ENCODE peak calls at places on chromosomes 7 and 10, in ten cellular contexts. One of them, this sample, is unnamed.

GRCh38 chr10:112953075-112953501 is 3.0 kb downstream of the TCF7L2 start:
- DNase-seq in nephron progenitor cell: peak
- DNase-seq in PC-3: no peak
- DNase-seq in A549: no peak
- DNase-seq in CD4-positive, alpha-beta T cell: no peak
- DNase-seq in IMR-90: peak
- DNase-seq in AG04450: no peak
- DNase-seq in AG09319: no peak
- DNase-seq in neural crest cell: peak
- DNase-seq in fibroblast of the aortic adventitia: peak
- DNase-seq in this sample: peak

GRCh38 chr10:99658622-99659030 is 683 bp upstream of the ENTPD7 start:
- DNase-seq in nephron progenitor cell: peak
- DNase-seq in PC-3: no peak
- DNase-seq in A549: peak
- DNase-seq in CD4-positive, alpha-beta T cell: no peak
- DNase-seq in IMR-90: peak
- DNase-seq in AG04450: no peak
- DNase-seq in AG09319: no peak
- DNase-seq in neural crest cell: peak
- DNase-seq in fibroblast of the aortic adventitia: peak
- DNase-seq in this sample: peak

GRCh38 chr7:85529831-85530230 is 343.0 kb upstream of the SEMA3D start:
- DNase-seq in nephron progenitor cell: no peak
- DNase-seq in PC-3: no peak
- DNase-seq in A549: no peak
- DNase-seq in CD4-positive, alpha-beta T cell: no peak
- DNase-seq in IMR-90: peak
- DNase-seq in AG04450: no peak
- DNase-seq in AG09319: no peak
- DNase-seq in neural crest cell: no peak
- DNase-seq in fibroblast of the aortic adventitia: peak
- DNase-seq in this sample: no peak

GRCh38 chr10:8055420-8056349 is 1.2 kb downstream of the GATA3 start:
- DNase-seq in nephron progenitor cell: peak
- DNase-seq in PC-3: no peak
- DNase-seq in A549: no peak
- DNase-seq in CD4-positive, alpha-beta T cell: no peak
- DNase-seq in IMR-90: no peak
- DNase-seq in AG04450: no peak
- DNase-seq in AG09319: no peak
- DNase-seq in neural crest cell: no peak
- DNase-seq in fibroblast of the aortic adventitia: no peak
- DNase-seq in this sample: no peak

GRCh38 chr10:131739201-131739600 is 161.6 kb upstream of the PPP2R2D start:
- DNase-seq in nephron progenitor cell: no peak
- DNase-seq in PC-3: no peak
- DNase-seq in A549: no peak
- DNase-seq in CD4-positive, alpha-beta T cell: no peak
- DNase-seq in IMR-90: no peak
- DNase-seq in AG04450: no peak
- DNase-seq in AG09319: no peak
- DNase-seq in neural crest cell: no peak
- DNase-seq in fibroblast of the aortic adventitia: no peak
- DNase-seq in this sample: no peak

GRCh38 chr7:118573065-118573464 is 348.6 kb downstream of the ANKRD7 start:
- DNase-seq in nephron progenitor cell: peak
- DNase-seq in PC-3: no peak
- DNase-seq in A549: no peak
- DNase-seq in CD4-positive, alpha-beta T cell: no peak
- DNase-seq in IMR-90: no peak
- DNase-seq in AG04450: no peak
- DNase-seq in AG09319: no peak
- DNase-seq in neural crest cell: no peak
- DNase-seq in fibroblast of the aortic adventitia: no peak
- DNase-seq in this sample: no peak

GRCh38 chr10:47025253-47025539 is 114.0 kb downstream of the PTPN20 start:
- DNase-seq in nephron progenitor cell: no peak
- DNase-seq in PC-3: no peak
- DNase-seq in A549: no peak
- DNase-seq in CD4-positive, alpha-beta T cell: no peak
- DNase-seq in IMR-90: no peak
- DNase-seq in AG04450: no peak
- DNase-seq in AG09319: no peak
- DNase-seq in neural crest cell: no peak
- DNase-seq in fibroblast of the aortic adventitia: no peak
- DNase-seq in this sample: no peak

GRCh38 chr10:112842832-112843360 is 107.2 kb upstream of the TCF7L2 start:
- DNase-seq in nephron progenitor cell: peak
- DNase-seq in PC-3: no peak
- DNase-seq in A549: no peak
- DNase-seq in CD4-positive, alpha-beta T cell: no peak
- DNase-seq in IMR-90: peak
- DNase-seq in AG04450: no peak
- DNase-seq in AG09319: no peak
- DNase-seq in neural crest cell: no peak
- DNase-seq in fibroblast of the aortic adventitia: no peak
- DNase-seq in this sample: no peak

GRCh38 chr10:93458821-93459257 is 23.3 kb downstream of the MYOF start:
- DNase-seq in nephron progenitor cell: no peak
- DNase-seq in PC-3: peak
- DNase-seq in A549: peak
- DNase-seq in CD4-positive, alpha-beta T cell: no peak
- DNase-seq in IMR-90: peak
- DNase-seq in AG04450: peak
- DNase-seq in AG09319: peak
- DNase-seq in neural crest cell: no peak
- DNase-seq in fibroblast of the aortic adventitia: peak
- DNase-seq in this sample: peak

GRCh38 chr10:18211862-18212261 is 71.6 kb downstream of the CACNB2 start:
- DNase-seq in nephron progenitor cell: no peak
- DNase-seq in PC-3: no peak
- DNase-seq in A549: no peak
- DNase-seq in CD4-positive, alpha-beta T cell: no peak
- DNase-seq in IMR-90: no peak
- DNase-seq in AG04450: no peak
- DNase-seq in AG09319: no peak
- DNase-seq in neural crest cell: no peak
- DNase-seq in fibroblast of the aortic adventitia: no peak
- DNase-seq in this sample: no peak

GRCh38 chr10:96910488-96911395 is 78.6 kb downstream of the LCOR start:
- DNase-seq in nephron progenitor cell: peak
- DNase-seq in PC-3: peak
- DNase-seq in A549: peak
- DNase-seq in CD4-positive, alpha-beta T cell: no peak
- DNase-seq in IMR-90: peak
- DNase-seq in AG04450: no peak
- DNase-seq in AG09319: no peak
- DNase-seq in neural crest cell: peak
- DNase-seq in fibroblast of the aortic adventitia: peak
- DNase-seq in this sample: no peak

GRCh38 chr7:12898004-12898403 is 210.6 kb downstream of the ARL4A start:
- DNase-seq in nephron progenitor cell: no peak
- DNase-seq in PC-3: no peak
- DNase-seq in A549: no peak
- DNase-seq in CD4-positive, alpha-beta T cell: no peak
- DNase-seq in IMR-90: no peak
- DNase-seq in AG04450: no peak
- DNase-seq in AG09319: no peak
- DNase-seq in neural crest cell: no peak
- DNase-seq in fibroblast of the aortic adventitia: no peak
- DNase-seq in this sample: no peak

GRCh38 chr10:44333511-44333910 is 51.4 kb downstream of the CXCL12 start:
- DNase-seq in nephron progenitor cell: no peak
- DNase-seq in PC-3: no peak
- DNase-seq in A549: no peak
- DNase-seq in CD4-positive, alpha-beta T cell: no peak
- DNase-seq in IMR-90: no peak
- DNase-seq in AG04450: no peak
- DNase-seq in AG09319: no peak
- DNase-seq in neural crest cell: no peak
- DNase-seq in fibroblast of the aortic adventitia: no peak
- DNase-seq in this sample: no peak

GRCh38 chr10:58996063-58996462 is 180.4 kb upstream of the PHYHIPL start:
- DNase-seq in nephron progenitor cell: no peak
- DNase-seq in PC-3: no peak
- DNase-seq in A549: no peak
- DNase-seq in CD4-positive, alpha-beta T cell: no peak
- DNase-seq in IMR-90: no peak
- DNase-seq in AG04450: no peak
- DNase-seq in AG09319: no peak
- DNase-seq in neural crest cell: no peak
- DNase-seq in fibroblast of the aortic adventitia: no peak
- DNase-seq in this sample: no peak

GRCh38 chr10:124539935-124540641 is 78.5 kb downstream of the LHPP start:
- DNase-seq in nephron progenitor cell: peak
- DNase-seq in PC-3: peak
- DNase-seq in A549: peak
- DNase-seq in CD4-positive, alpha-beta T cell: peak
- DNase-seq in IMR-90: peak
- DNase-seq in AG04450: no peak
- DNase-seq in AG09319: no peak
- DNase-seq in neural crest cell: peak
- DNase-seq in fibroblast of the aortic adventitia: peak
- DNase-seq in this sample: peak

GRCh38 chr7:36023025-36023424 is 130.0 kb upstream of the EEPD1 start:
- DNase-seq in nephron progenitor cell: no peak
- DNase-seq in PC-3: no peak
- DNase-seq in A549: no peak
- DNase-seq in CD4-positive, alpha-beta T cell: no peak
- DNase-seq in IMR-90: no peak
- DNase-seq in AG04450: no peak
- DNase-seq in AG09319: no peak
- DNase-seq in neural crest cell: no peak
- DNase-seq in fibroblast of the aortic adventitia: no peak
- DNase-seq in this sample: no peak

GRCh38 chr10:79181680-79182079 is 112.9 kb downstream of the ZMIZ1 start:
- DNase-seq in nephron progenitor cell: no peak
- DNase-seq in PC-3: no peak
- DNase-seq in A549: no peak
- DNase-seq in CD4-positive, alpha-beta T cell: no peak
- DNase-seq in IMR-90: no peak
- DNase-seq in AG04450: no peak
- DNase-seq in AG09319: no peak
- DNase-seq in neural crest cell: no peak
- DNase-seq in fibroblast of the aortic adventitia: no peak
- DNase-seq in this sample: no peak

GRCh38 chr7:18590744-18591340 is 95.3 kb downstream of the HDAC9 start:
- DNase-seq in nephron progenitor cell: no peak
- DNase-seq in PC-3: peak
- DNase-seq in A549: peak
- DNase-seq in CD4-positive, alpha-beta T cell: no peak
- DNase-seq in IMR-90: peak
- DNase-seq in AG04450: no peak
- DNase-seq in AG09319: peak
- DNase-seq in neural crest cell: no peak
- DNase-seq in fibroblast of the aortic adventitia: peak
- DNase-seq in this sample: no peak

GRCh38 chr10:121112618-121113384 is 261.6 kb downstream of the WDR11 start:
- DNase-seq in nephron progenitor cell: peak
- DNase-seq in PC-3: no peak
- DNase-seq in A549: no peak
- DNase-seq in CD4-positive, alpha-beta T cell: no peak
- DNase-seq in IMR-90: no peak
- DNase-seq in AG04450: no peak
- DNase-seq in AG09319: no peak
- DNase-seq in neural crest cell: no peak
- DNase-seq in fibroblast of the aortic adventitia: no peak
- DNase-seq in this sample: no peak
- TF ChIP-seq CTCF in nephron progenitor cell: no peak
- TF ChIP-seq CTCF in PC-3: peak
- TF ChIP-seq CTCF in A549: no peak
- TF ChIP-seq CTCF in CD4-positive, alpha-beta T cell: no peak
- TF ChIP-seq CTCF in IMR-90: no peak
- TF ChIP-seq CTCF in AG04450: no peak
- TF ChIP-seq CTCF in AG09319: no peak
- TF ChIP-seq CTCF in neural crest cell: no peak
- TF ChIP-seq CTCF in fibroblast of the aortic adventitia: no peak
- TF ChIP-seq CTCF in this sample: peak

GRCh38 chr7:1569833-1570632 is at the start of gene PSMG3:
- DNase-seq in nephron progenitor cell: peak
- DNase-seq in PC-3: peak
- DNase-seq in A549: peak
- DNase-seq in CD4-positive, alpha-beta T cell: peak
- DNase-seq in IMR-90: peak
- DNase-seq in AG04450: peak
- DNase-seq in AG09319: peak
- DNase-seq in neural crest cell: peak
- DNase-seq in fibroblast of the aortic adventitia: peak
- DNase-seq in this sample: peak
- TF ChIP-seq CTCF in nephron progenitor cell: peak
- TF ChIP-seq CTCF in PC-3: peak
- TF ChIP-seq CTCF in A549: no peak
- TF ChIP-seq CTCF in CD4-positive, alpha-beta T cell: peak
- TF ChIP-seq CTCF in IMR-90: peak
- TF ChIP-seq CTCF in AG04450: peak
- TF ChIP-seq CTCF in AG09319: peak
- TF ChIP-seq CTCF in neural crest cell: peak
- TF ChIP-seq CTCF in fibroblast of the aortic adventitia: peak
- TF ChIP-seq CTCF in this sample: no peak

GRCh38 chr7:34928560-34928959 is 108.7 kb downstream of the DPY19L1 start:
- DNase-seq in nephron progenitor cell: no peak
- DNase-seq in PC-3: no peak
- DNase-seq in A549: no peak
- DNase-seq in CD4-positive, alpha-beta T cell: no peak
- DNase-seq in IMR-90: no peak
- DNase-seq in AG04450: no peak
- DNase-seq in AG09319: no peak
- DNase-seq in neural crest cell: no peak
- DNase-seq in fibroblast of the aortic adventitia: no peak
- DNase-seq in this sample: no peak
- TF ChIP-seq CTCF in nephron progenitor cell: no peak
- TF ChIP-seq CTCF in PC-3: no peak
- TF ChIP-seq CTCF in A549: no peak
- TF ChIP-seq CTCF in CD4-positive, alpha-beta T cell: no peak
- TF ChIP-seq CTCF in IMR-90: no peak
- TF ChIP-seq CTCF in AG04450: no peak
- TF ChIP-seq CTCF in AG09319: no peak
- TF ChIP-seq CTCF in neural crest cell: no peak
- TF ChIP-seq CTCF in fibroblast of the aortic adventitia: no peak
- TF ChIP-seq CTCF in this sample: no peak

DNA sequence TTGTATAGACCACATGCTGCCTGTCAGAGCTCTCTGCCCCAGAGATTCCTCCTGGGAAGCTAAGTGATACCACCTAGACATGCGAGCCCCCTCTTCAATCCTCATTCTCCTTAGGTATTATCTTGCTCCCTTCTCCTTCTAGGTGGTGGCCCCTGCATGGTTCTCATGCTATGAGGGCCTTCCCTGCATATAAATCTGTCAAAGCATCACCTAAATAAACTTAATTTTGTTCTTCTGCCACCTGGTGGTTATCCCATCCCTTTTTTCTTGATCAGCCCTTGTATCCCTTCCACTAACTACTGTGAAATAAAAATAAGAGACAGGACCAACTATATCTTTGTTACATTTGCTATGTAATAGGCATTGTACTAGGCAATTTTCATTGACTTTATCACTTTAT is 242.1 kb downstream of the CDC14C start:
- DNase-seq in nephron progenitor cell: no peak
- DNase-seq in PC-3: peak
- DNase-seq in A549: peak
- DNase-seq in CD4-positive, alpha-beta T cell: no peak
- DNase-seq in IMR-90: no peak
- DNase-seq in AG04450: no peak
- DNase-seq in AG09319: no peak
- DNase-seq in neural crest cell: no peak
- DNase-seq in fibroblast of the aortic adventitia: no peak
- DNase-seq in this sample: no peak
- TF ChIP-seq CTCF in nephron progenitor cell: no peak
- TF ChIP-seq CTCF in PC-3: peak
- TF ChIP-seq CTCF in A549: no peak
- TF ChIP-seq CTCF in CD4-positive, alpha-beta T cell: no peak
- TF ChIP-seq CTCF in IMR-90: no peak
- TF ChIP-seq CTCF in AG04450: no peak
- TF ChIP-seq CTCF in AG09319: peak
- TF ChIP-seq CTCF in neural crest cell: peak
- TF ChIP-seq CTCF in fibroblast of the aortic adventitia: no peak
- TF ChIP-seq CTCF in this sample: no peak